ENCODE peak calls at places on chromosome 13, in nine cellular contexts. Z is fibroblast of lung; W is AG09319; X is GM20000; L is omental fat pad; S is cardiac fibroblast; M is CD4-positive, alpha-beta T cell; H is coronary artery; E is nephron progenitor cell. J is an unnamed sample.

GRCh38 chr13:20193924-20194631 is 1.3 kb upstream of the GJB2 start:
- DNase-seq in Z (no peak), W (no peak), X (no peak), L (no peak), S (no peak), M (no peak), H (peak), E (no peak), J (no peak)

GRCh38 chr13:102236830-102237621 is 164.8 kb downstream of the FGF14 start:
- DNase-seq in Z (no peak), W (no peak), X (no peak), L (no peak), S (no peak), M (no peak), H (no peak), E (no peak), J (no peak)

GRCh38 chr13:61142506-61142905 is 273.1 kb downstream of the PCDH20 start:
- DNase-seq in Z (no peak), W (no peak), X (no peak), L (no peak), S (no peak), M (no peak), H (no peak), E (no peak), J (no peak)

GRCh38 chr13:113836917-113837553 is 26.8 kb downstream of the GAS6 start:
- DNase-seq in Z (peak), W (peak), X (peak), L (no peak), S (peak), M (no peak), H (no peak), E (no peak), J (peak)

GRCh38 chr13:113076681-113077401 is 28.8 kb upstream of the F7 start:
- DNase-seq in Z (no peak), W (no peak), X (no peak), L (no peak), S (no peak), M (no peak), H (no peak), E (no peak), J (no peak)

GRCh38 chr13:48560657-48561337 is 27.9 kb upstream of the RCBTB2 start:
- DNase-seq in Z (no peak), W (no peak), X (no peak), L (no peak), S (no peak), M (no peak), H (no peak), E (no peak), J (no peak)

GRCh38 chr13:66899955-66900354 is 330.2 kb downstream of the PCDH9 start:
- DNase-seq in Z (no peak), W (no peak), X (no peak), L (no peak), S (no peak), M (no peak), H (no peak), E (no peak), J (no peak)

GRCh38 chr13:66933994-66934393 is 296.1 kb downstream of the PCDH9 start:
- DNase-seq in Z (peak), W (no peak), X (no peak), L (no peak), S (peak), M (no peak), H (no peak), E (no peak), J (peak)

GRCh38 chr13:73687087-73687486 is 447.1 kb downstream of the KLF12 start:
- DNase-seq in Z (peak), W (no peak), X (no peak), L (no peak), S (peak), M (no peak), H (no peak), E (no peak), J (no peak)

GRCh38 chr13:23749288-23749880 is 139.8 kb downstream of the MIPEP start:
- DNase-seq in Z (no peak), W (no peak), X (no peak), L (no peak), S (no peak), M (no peak), H (no peak), E (no peak), J (no peak)

GRCh38 chr13:41064493-41064892 is 3.2 kb downstream of the WBP4 start:
- DNase-seq in Z (peak), W (no peak), X (no peak), L (no peak), S (peak), M (no peak), H (no peak), E (no peak), J (peak)

GRCh38 chr13:110236431-110236830 is 70.5 kb downstream of the COL4A1 start:
- DNase-seq in Z (no peak), W (no peak), X (no peak), L (no peak), S (no peak), M (no peak), H (no peak), E (no peak), J (no peak)

GRCh38 chr13:97975280-97975850 is 21.9 kb downstream of the IPO5 start:
- DNase-seq in Z (no peak), W (no peak), X (no peak), L (no peak), S (no peak), M (no peak), H (no peak), E (peak), J (peak)

GRCh38 chr13:30844548-30845296 is 61.3 kb upstream of the MEDAG start:
- DNase-seq in Z (peak), W (no peak), X (no peak), L (no peak), S (peak), M (no peak), H (no peak), E (no peak), J (no peak)

GRCh38 chr13:101204270-101205011 is 211.9 kb downstream of the NALCN start:
- DNase-seq in Z (peak), W (peak), X (no peak), L (no peak), S (peak), M (no peak), H (no peak), E (no peak), J (no peak)

GRCh38 chr13:101205408-101205807 is 210.9 kb downstream of the NALCN start:
- DNase-seq in Z (no peak), W (no peak), X (no peak), L (no peak), S (no peak), M (no peak), H (no peak), E (no peak), J (no peak)

DNA sequence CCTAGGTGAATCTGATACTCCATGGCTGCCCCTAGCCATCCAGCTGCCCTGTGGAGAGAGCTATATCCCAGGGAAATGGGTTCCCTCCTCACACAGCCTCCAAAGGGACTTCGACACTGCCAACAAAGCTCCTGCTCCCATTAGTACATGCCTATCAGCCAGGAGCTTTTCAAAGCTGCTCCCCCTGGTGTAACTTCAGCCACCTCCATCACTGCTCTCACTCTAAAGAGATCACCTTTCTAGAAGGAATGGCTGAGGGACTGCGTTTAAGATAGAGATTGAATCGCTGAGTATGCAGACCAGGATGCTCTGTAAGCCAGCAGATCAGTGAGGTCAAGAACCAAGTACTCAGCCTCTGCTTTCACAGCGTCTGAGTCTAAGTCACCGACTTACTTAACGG is 213.7 kb downstream of the NALCN start:
- DNase-seq in Z (no peak), W (no peak), X (no peak), L (no peak), S (no peak), M (no peak), H (no peak), E (no peak), J (no peak)
- TF ChIP-seq CTCF in Z (no peak), W (no peak), X (no peak), L (no peak), S (no peak), M (no peak), H (no peak), E (no peak), J (no peak)

DNA sequence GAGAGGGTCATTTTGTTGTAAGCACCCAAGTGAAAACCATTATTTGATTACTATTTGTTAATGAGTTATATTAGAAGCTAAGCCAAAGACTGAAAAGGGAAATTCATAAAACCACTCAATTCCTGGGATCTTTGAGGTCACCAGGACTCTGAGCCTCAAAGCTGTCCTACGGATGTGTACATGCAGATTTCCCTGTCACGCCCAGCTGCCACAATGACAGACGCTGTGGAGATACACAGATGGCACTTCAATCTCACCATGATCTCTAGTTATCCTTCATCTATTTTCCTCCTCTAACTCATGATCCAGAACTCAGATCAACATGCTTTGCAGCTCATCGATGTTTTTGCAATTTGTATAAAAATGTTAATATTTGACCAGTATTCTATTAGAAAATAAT is 403.5 kb upstream of the MIR17HG start:
- DNase-seq in Z (no peak), W (no peak), X (no peak), L (no peak), S (no peak), M (no peak), H (no peak), E (no peak), J (no peak)
- TF ChIP-seq CTCF in Z (no peak), W (no peak), X (no peak), L (no peak), S (no peak), M (no peak), H (no peak), E (no peak), J (no peak)

GRCh38 chr13:27130223-27131015 is 41.2 kb downstream of the USP12 start:
- DNase-seq in Z (peak), W (no peak), X (no peak), L (no peak), S (peak), M (no peak), H (no peak), E (no peak), J (no peak)
- TF ChIP-seq CTCF in Z (no peak), W (no peak), X (no peak), L (no peak), S (no peak), M (no peak), H (no peak), E (no peak), J (no peak)

DNA sequence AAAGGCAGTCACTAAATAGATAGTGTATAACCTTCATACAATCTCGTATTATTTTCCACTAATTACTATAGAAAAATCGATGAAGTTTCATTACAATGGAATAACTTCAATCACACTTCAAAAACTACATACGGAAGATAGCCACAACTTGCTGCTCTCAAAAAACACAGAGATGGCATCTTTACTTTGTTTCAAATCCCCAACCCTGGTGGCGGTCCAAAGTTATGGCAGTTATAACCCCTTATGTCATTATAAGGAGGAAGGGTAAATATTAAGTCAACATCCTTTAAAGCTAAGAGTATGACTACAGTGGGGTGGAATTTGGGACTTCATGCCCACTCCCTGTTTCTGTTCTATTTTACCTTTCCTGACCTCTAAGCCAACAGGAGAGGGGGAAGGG is 146.5 kb downstream of the LACC1 start:
- DNase-seq in Z (no peak), W (no peak), X (no peak), L (no peak), S (no peak), M (no peak), H (no peak), E (no peak), J (no peak)
- TF ChIP-seq CTCF in Z (no peak), W (no peak), X (no peak), L (no peak), S (peak), M (no peak), H (no peak), E (no peak), J (peak)

GRCh38 chr13:69199664-69200063 is 908.0 kb upstream of the ATXN8OS start:
- DNase-seq in Z (no peak), W (no peak), X (no peak), L (no peak), S (no peak), M (no peak), H (no peak), E (no peak), J (no peak)

GRCh38 chr13:69198706-69199105 is 908.9 kb upstream of the ATXN8OS start:
- DNase-seq in Z (no peak), W (no peak), X (no peak), L (no peak), S (no peak), M (no peak), H (no peak), E (no peak), J (no peak)

DNA sequence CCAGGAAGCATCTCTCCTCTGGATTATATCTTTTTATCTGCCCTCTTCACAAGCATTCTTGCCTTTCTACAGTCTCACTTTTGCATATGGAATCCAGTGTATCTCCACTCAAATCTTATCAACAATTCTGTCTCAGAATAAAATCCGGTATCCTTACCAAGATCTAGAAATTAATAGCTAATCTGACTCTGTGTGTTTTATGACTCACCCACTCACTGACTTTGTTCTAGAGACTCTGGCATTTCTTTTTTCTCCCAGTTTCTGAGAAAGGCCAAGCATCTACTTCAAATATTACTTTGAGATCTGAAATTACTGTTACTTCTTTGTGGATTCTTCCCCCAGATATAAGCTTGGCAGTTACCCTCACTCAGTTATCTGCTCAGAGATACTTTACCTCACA is 913.5 kb upstream of the ATXN8OS start:
- DNase-seq in Z (no peak), W (no peak), X (no peak), L (no peak), S (no peak), M (no peak), H (no peak), E (no peak), J (no peak)
- TF ChIP-seq CTCF in Z (no peak), W (no peak), X (no peak), L (no peak), S (no peak), M (no peak), H (no peak), E (no peak), J (no peak)

GRCh38 chr13:58907347-58907746 is 1256.4 kb downstream of the DIAPH3 start:
- DNase-seq in Z (peak), W (no peak), X (no peak), L (no peak), S (peak), M (no peak), H (no peak), E (no peak), J (no peak)
- TF ChIP-seq CTCF in Z (peak), W (no peak), X (no peak), L (no peak), S (no peak), M (no peak), H (no peak), E (no peak), J (peak)

DNA sequence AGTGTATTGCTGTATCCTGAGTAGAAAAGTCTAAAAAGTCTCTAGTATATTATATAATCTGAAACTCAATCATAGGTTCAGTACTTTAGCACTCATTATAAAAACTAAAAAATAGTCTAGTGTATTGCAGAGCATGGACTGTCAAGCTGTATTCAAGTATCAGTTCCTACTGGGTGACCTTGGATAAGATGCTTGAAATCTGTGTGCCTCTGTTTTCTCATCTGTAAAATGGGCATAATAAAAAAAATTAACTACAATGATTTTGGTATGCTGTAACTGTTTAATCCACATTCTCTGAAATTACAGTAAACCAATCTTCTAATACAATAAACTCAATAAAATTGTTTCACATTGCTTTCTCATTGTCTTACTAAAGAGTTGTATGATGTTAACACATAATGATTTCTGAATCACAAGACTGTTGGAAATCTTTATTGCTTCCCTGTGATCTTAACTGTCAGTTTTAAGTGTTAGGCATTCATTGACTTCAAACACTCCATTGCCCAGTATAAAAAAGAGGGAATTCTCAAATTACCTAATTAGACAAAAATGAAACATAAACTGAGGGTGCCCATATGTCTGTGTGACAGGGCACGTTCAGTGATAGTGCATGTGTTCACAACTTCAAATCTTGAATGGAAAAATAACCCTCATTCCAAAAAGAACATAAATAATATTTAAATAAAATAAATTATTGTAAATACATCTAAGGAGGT is 2.2 kb downstream of the STARD13 start:
- DNase-seq in Z (no peak), W (no peak), X (no peak), L (no peak), S (peak), M (no peak), H (no peak), E (no peak), J (no peak)
- TF ChIP-seq CTCF in Z (no peak), W (no peak), X (no peak), L (no peak), S (no peak), M (no peak), H (no peak), E (no peak), J (no peak)

GRCh38 chr13:44651209-44651608 is 75.1 kb upstream of the TSC22D1 start:
- DNase-seq in Z (no peak), W (no peak), X (no peak), L (no peak), S (peak), M (no peak), H (no peak), E (no peak), J (no peak)
- TF ChIP-seq CTCF in Z (no peak), W (no peak), X (no peak), L (no peak), S (no peak), M (no peak), H (no peak), E (no peak), J (no peak)